ENCODE peak calls at places on chromosomes 4 and X, in four cellular contexts. One of them, this sample, is unnamed.

GRCh38 chr4:45147866-45148265 is 421.5 kb upstream of the GNPDA2 start:
- DNase-seq in activated CD4-positive, alpha-beta T cell treated with anti-CD3 and anti-CD28 coated beads, Interleukin-2, amount 50 U/mL, for 1 hour: no peak
- DNase-seq in Kasumi-1: no peak
- DNase-seq in HT1080: peak; percentile 36
- DNase-seq in this sample: no peak

GRCh38 chrX:19751068-19751467 is 136.3 kb downstream of the SH3KBP1 start:
- DNase-seq in HT1080: no peak
- DNase-seq in Kasumi-1: peak; percentile 3
- DNase-seq in activated CD4-positive, alpha-beta T cell treated with anti-CD3 and anti-CD28 coated beads, Interleukin-2, amount 50 U/mL, for 1 hour: peak; percentile 17
- DNase-seq in this sample: no peak

GRCh38 chrX:38018734-38019410 is 12.5 kb downstream of the SYTL5 start:
- DNase-seq in HT1080: no peak
- DNase-seq in Kasumi-1: no peak
- DNase-seq in activated CD4-positive, alpha-beta T cell treated with anti-CD3 and anti-CD28 coated beads, Interleukin-2, amount 50 U/mL, for 1 hour: no peak
- DNase-seq in this sample: no peak

GRCh38 chrX:119235872-119236598 is at the start of gene PGRMC1:
- DNase-seq in HT1080: peak; percentile 70
- DNase-seq in Kasumi-1: peak; percentile 62
- DNase-seq in activated CD4-positive, alpha-beta T cell treated with anti-CD3 and anti-CD28 coated beads, Interleukin-2, amount 50 U/mL, for 1 hour: peak; percentile 72
- DNase-seq in this sample: peak; percentile 78

GRCh38 chrX:38811515-38812239 is 10.4 kb downstream of the MID1IP1 start:
- DNase-seq in activated CD4-positive, alpha-beta T cell treated with anti-CD3 and anti-CD28 coated beads, Interleukin-2, amount 50 U/mL, for 1 hour: no peak
- DNase-seq in HT1080: no peak
- DNase-seq in Kasumi-1: no peak
- DNase-seq in this sample: no peak

GRCh38 chr4:11073621-11074051 is 355.1 kb downstream of the HS3ST1 start:
- DNase-seq in activated CD4-positive, alpha-beta T cell treated with anti-CD3 and anti-CD28 coated beads, Interleukin-2, amount 50 U/mL, for 1 hour: no peak
- DNase-seq in Kasumi-1: peak; percentile 35
- DNase-seq in HT1080: peak; percentile 69
- DNase-seq in this sample: no peak

GRCh38 chr4:163166041-163166579 is 580 bp downstream of the NAF1 start:
- DNase-seq in HT1080: peak; percentile 47
- DNase-seq in Kasumi-1: peak; percentile 45
- DNase-seq in activated CD4-positive, alpha-beta T cell treated with anti-CD3 and anti-CD28 coated beads, Interleukin-2, amount 50 U/mL, for 1 hour: peak; percentile 38
- DNase-seq in this sample: peak; percentile 43

GRCh38 chrX:132216806-132217202 is 2.4 kb downstream of the RAP2C start:
- DNase-seq in Kasumi-1: no peak
- DNase-seq in HT1080: no peak
- DNase-seq in activated CD4-positive, alpha-beta T cell treated with anti-CD3 and anti-CD28 coated beads, Interleukin-2, amount 50 U/mL, for 1 hour: no peak
- DNase-seq in this sample: peak; percentile 29

GRCh38 chrX:26651755-26652154 is 435.8 kb downstream of the MAGEB5 start:
- DNase-seq in activated CD4-positive, alpha-beta T cell treated with anti-CD3 and anti-CD28 coated beads, Interleukin-2, amount 50 U/mL, for 1 hour: no peak
- DNase-seq in Kasumi-1: no peak
- DNase-seq in HT1080: peak; percentile 0
- DNase-seq in this sample: no peak

GRCh38 chr4:108762559-108763225 is at the start of gene ETNPPL:
- DNase-seq in Kasumi-1: peak; percentile 3
- DNase-seq in activated CD4-positive, alpha-beta T cell treated with anti-CD3 and anti-CD28 coated beads, Interleukin-2, amount 50 U/mL, for 1 hour: peak; percentile 6
- DNase-seq in HT1080: no peak
- DNase-seq in this sample: peak; percentile 39

GRCh38 chrX:21940356-21940829 is at the start of gene SMS:
- DNase-seq in HT1080: peak; percentile 71
- DNase-seq in activated CD4-positive, alpha-beta T cell treated with anti-CD3 and anti-CD28 coated beads, Interleukin-2, amount 50 U/mL, for 1 hour: peak; percentile 31
- DNase-seq in Kasumi-1: peak; percentile 15
- DNase-seq in this sample: peak; percentile 63

GRCh38 chr4:8840816-8841455 is 30.7 kb downstream of the HMX1 start:
- DNase-seq in Kasumi-1: no peak
- DNase-seq in HT1080: no peak
- DNase-seq in activated CD4-positive, alpha-beta T cell treated with anti-CD3 and anti-CD28 coated beads, Interleukin-2, amount 50 U/mL, for 1 hour: no peak
- DNase-seq in this sample: no peak

GRCh38 chr4:66613591-66613990 is 931.7 kb downstream of the CENPC start:
- DNase-seq in HT1080: no peak
- DNase-seq in Kasumi-1: no peak
- DNase-seq in activated CD4-positive, alpha-beta T cell treated with anti-CD3 and anti-CD28 coated beads, Interleukin-2, amount 50 U/mL, for 1 hour: no peak
- DNase-seq in this sample: no peak

GRCh38 chr4:76811604-76812412 is 86.1 kb downstream of the SOWAHB start:
- DNase-seq in activated CD4-positive, alpha-beta T cell treated with anti-CD3 and anti-CD28 coated beads, Interleukin-2, amount 50 U/mL, for 1 hour: no peak
- DNase-seq in HT1080: no peak
- DNase-seq in Kasumi-1: no peak
- DNase-seq in this sample: no peak

GRCh38 chr4:163167333-163167626 is 590 bp upstream of the NAF1 start:
- DNase-seq in HT1080: no peak
- DNase-seq in activated CD4-positive, alpha-beta T cell treated with anti-CD3 and anti-CD28 coated beads, Interleukin-2, amount 50 U/mL, for 1 hour: no peak
- DNase-seq in Kasumi-1: no peak
- DNase-seq in this sample: no peak

GRCh38 chr4:14743601-14744000 is 258.7 kb upstream of the CPEB2 start:
- DNase-seq in activated CD4-positive, alpha-beta T cell treated with anti-CD3 and anti-CD28 coated beads, Interleukin-2, amount 50 U/mL, for 1 hour: no peak
- DNase-seq in HT1080: no peak
- DNase-seq in Kasumi-1: no peak
- DNase-seq in this sample: no peak

GRCh38 chr4:158253350-158253980 is 43.2 kb downstream of the TMEM144 start:
- DNase-seq in activated CD4-positive, alpha-beta T cell treated with anti-CD3 and anti-CD28 coated beads, Interleukin-2, amount 50 U/mL, for 1 hour: peak; percentile 27
- DNase-seq in Kasumi-1: peak; percentile 89
- DNase-seq in HT1080: peak; percentile 49
- DNase-seq in this sample: peak; percentile 3

GRCh38 chr4:176153124-176153523 is 42.3 kb downstream of the SPATA4 start:
- DNase-seq in activated CD4-positive, alpha-beta T cell treated with anti-CD3 and anti-CD28 coated beads, Interleukin-2, amount 50 U/mL, for 1 hour: no peak
- DNase-seq in Kasumi-1: no peak
- DNase-seq in HT1080: no peak
- DNase-seq in this sample: no peak

GRCh38 chr4:89757154-89757723 is 79.7 kb downstream of the SNCA start:
- DNase-seq in activated CD4-positive, alpha-beta T cell treated with anti-CD3 and anti-CD28 coated beads, Interleukin-2, amount 50 U/mL, for 1 hour: no peak
- DNase-seq in HT1080: no peak
- DNase-seq in Kasumi-1: no peak
- DNase-seq in this sample: no peak

GRCh38 chrX:131399692-131400428 is 110.8 kb upstream of the IGSF1 start:
- DNase-seq in activated CD4-positive, alpha-beta T cell treated with anti-CD3 and anti-CD28 coated beads, Interleukin-2, amount 50 U/mL, for 1 hour: no peak
- DNase-seq in HT1080: no peak
- DNase-seq in Kasumi-1: no peak
- DNase-seq in this sample: no peak

GRCh38 chr4:159444668-159445067 is 341.8 kb downstream of the RAPGEF2 start:
- DNase-seq in activated CD4-positive, alpha-beta T cell treated with anti-CD3 and anti-CD28 coated beads, Interleukin-2, amount 50 U/mL, for 1 hour: no peak
- DNase-seq in HT1080: peak; percentile 70
- DNase-seq in Kasumi-1: peak; percentile 33
- DNase-seq in this sample: no peak

GRCh38 chr4:119750771-119751170 is 122.2 kb upstream of the PDE5A start:
- DNase-seq in HT1080: no peak
- DNase-seq in activated CD4-positive, alpha-beta T cell treated with anti-CD3 and anti-CD28 coated beads, Interleukin-2, amount 50 U/mL, for 1 hour: no peak
- DNase-seq in Kasumi-1: no peak
- DNase-seq in this sample: no peak

GRCh38 chrX:68832101-68832416 is 3.2 kb downstream of the EFNB1 start:
- DNase-seq in HT1080: peak; percentile 70
- DNase-seq in activated CD4-positive, alpha-beta T cell treated with anti-CD3 and anti-CD28 coated beads, Interleukin-2, amount 50 U/mL, for 1 hour: peak; percentile 3
- DNase-seq in Kasumi-1: peak; percentile 69
- DNase-seq in this sample: no peak

GRCh38 chr4:6658635-6659075 is 18.2 kb downstream of the MRFAP1 start:
- DNase-seq in Kasumi-1: no peak
- DNase-seq in activated CD4-positive, alpha-beta T cell treated with anti-CD3 and anti-CD28 coated beads, Interleukin-2, amount 50 U/mL, for 1 hour: peak; percentile 61
- DNase-seq in HT1080: no peak
- DNase-seq in this sample: peak; percentile 61

This sample was measured in naive thymus-derived CD8-positive, alpha-beta T cell.